ENCODE peak calls at places on chromosomes 4 and X, in ten cellular contexts. E, G, H, O, U, P, I, S, T and C are unnamed samples.

GRCh38 chrX:135974279-135974856 is 580 bp upstream of the MMGT1 start:
- DNase-seq in E (peak), G (peak), H (peak), O (peak), U (peak), P (peak), I (peak), S (peak), T (peak), C (no peak)

GRCh38 chr4:147916351-147916750 is 184.5 kb downstream of the ARHGAP10 start:
- DNase-seq in E (no peak), G (no peak), H (no peak), O (no peak), U (peak), P (no peak), I (no peak), S (no peak), T (peak), C (no peak)

GRCh38 chr4:3301450-3302163 is 8.8 kb downstream of the RGS12 start:
- DNase-seq in E (no peak), G (no peak), H (no peak), O (no peak), U (no peak), P (no peak), I (peak), S (no peak), T (no peak), C (no peak)

GRCh38 chrX:72130762-72131231 is 918 bp downstream of the RTL5 start:
- DNase-seq in E (no peak), G (no peak), H (no peak), O (no peak), U (no peak), P (no peak), I (no peak), S (no peak), T (no peak), C (no peak)

GRCh38 chr4:100422911-100423310 is 94.9 kb downstream of the EMCN start:
- DNase-seq in E (no peak), G (no peak), H (no peak), O (no peak), U (no peak), P (no peak), I (no peak), S (no peak), T (peak), C (no peak)

GRCh38 chrX:37437160-37437559 is 88.0 kb downstream of the PRRG1 start:
- DNase-seq in E (peak), G (no peak), H (no peak), O (no peak), U (no peak), P (no peak), I (no peak), S (no peak), T (no peak), C (no peak)

GRCh38 chr4:8616831-8617230 is 24.3 kb downstream of the CPZ start:
- DNase-seq in E (peak), G (no peak), H (no peak), O (no peak), U (no peak), P (no peak), I (peak), S (no peak), T (no peak), C (no peak)

GRCh38 chr4:22030321-22030720 is 81.7 kb upstream of the KCNIP4 start:
- DNase-seq in E (no peak), G (no peak), H (no peak), O (peak), U (no peak), P (no peak), I (no peak), S (no peak), T (no peak), C (no peak)

GRCh38 chrX:20623448-20623847 is 356.7 kb upstream of the RPS6KA3 start:
- DNase-seq in E (no peak), G (peak), H (no peak), O (peak), U (peak), P (no peak), I (no peak), S (no peak), T (peak), C (no peak)

GRCh38 chrX:9339603-9340569 is 125.0 kb upstream of the TBL1X start:
- DNase-seq in E (peak), G (no peak), H (no peak), O (no peak), U (no peak), P (no peak), I (no peak), S (no peak), T (no peak), C (no peak)

GRCh38 chr4:139015269-139015947 is at the start of gene NOCT:
- DNase-seq in E (peak), G (peak), H (peak), O (peak), U (peak), P (peak), I (peak), S (peak), T (peak), C (peak)

GRCh38 chrX:12967711-12968465 is 7.0 kb upstream of the TMSB4X start:
- DNase-seq in E (no peak), G (no peak), H (no peak), O (no peak), U (no peak), P (no peak), I (no peak), S (no peak), T (no peak), C (no peak)

GRCh38 chrX:14832151-14832550 is 40.7 kb downstream of the FANCB start:
- DNase-seq in E (no peak), G (peak), H (no peak), O (no peak), U (peak), P (no peak), I (no peak), S (no peak), T (peak), C (no peak)

GRCh38 chrX:9278475-9279270 is 186.2 kb upstream of the TBL1X start:
- DNase-seq in E (no peak), G (peak), H (no peak), O (no peak), U (peak), P (no peak), I (no peak), S (no peak), T (no peak), C (no peak)

GRCh38 chrX:150234126-150234525 is 129.0 kb upstream of the MAMLD1 start:
- DNase-seq in E (no peak), G (peak), H (no peak), O (no peak), U (no peak), P (no peak), I (no peak), S (no peak), T (peak), C (no peak)

GRCh38 chr4:121799208-121799823 is 1.8 kb upstream of the EXOSC9 start:
- DNase-seq in E (no peak), G (no peak), H (no peak), O (no peak), U (no peak), P (no peak), I (no peak), S (no peak), T (no peak), C (no peak)

GRCh38 chrX:554271-554670 is 76.3 kb upstream of the SHOX start:
- DNase-seq in E (no peak), G (no peak), H (no peak), O (no peak), U (no peak), P (no peak), I (no peak), S (no peak), T (no peak), C (peak)

DNA sequence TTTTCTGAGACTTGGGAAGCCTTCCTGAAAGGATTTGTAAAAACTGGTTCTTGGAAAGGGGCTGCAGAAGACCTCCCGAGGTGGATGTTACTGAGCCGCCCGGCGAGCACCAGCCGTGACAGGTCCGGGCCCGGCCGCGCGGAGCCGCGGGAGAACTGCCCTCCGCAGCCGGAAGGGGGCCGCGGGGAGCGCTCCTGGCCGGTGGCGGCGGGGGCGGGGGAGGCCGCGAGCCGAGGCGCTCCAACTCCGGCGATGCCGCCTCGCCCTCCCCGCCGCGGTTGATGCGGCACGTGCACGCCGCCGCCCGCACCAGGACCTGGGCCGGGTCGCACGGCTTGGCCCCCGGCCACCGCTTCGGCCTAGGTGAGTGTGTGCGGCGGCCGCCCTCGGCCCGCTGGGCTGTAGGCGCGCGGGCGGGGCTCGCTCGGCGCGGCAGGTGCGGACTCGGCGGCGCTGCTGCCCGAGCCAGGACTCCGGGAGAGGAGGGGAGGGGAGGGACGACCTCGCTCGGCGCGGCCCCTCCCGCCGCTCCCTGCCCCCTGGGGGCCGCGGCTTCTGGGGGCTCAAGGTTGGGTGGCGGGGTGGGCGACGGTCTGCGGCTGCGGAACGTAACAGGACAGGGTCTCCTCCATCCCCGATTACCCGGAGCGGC is 1.7 kb downstream of the SPRY1 start:
- DNase-seq in E (peak), G (peak), H (peak), O (peak), U (peak), P (peak), I (peak), S (no peak), T (peak), C (peak)
- TF ChIP-seq CTCF in E (peak), G (no peak), H (peak), O (peak), U (peak), P (peak), I (peak), S (peak), T (peak), C (peak)

GRCh38 chr4:23485793-23486192 is 404.1 kb downstream of the PPARGC1A start:
- DNase-seq in E (peak), G (no peak), H (no peak), O (no peak), U (peak), P (no peak), I (no peak), S (no peak), T (peak), C (no peak)
- TF ChIP-seq CTCF in E (no peak), G (no peak), H (no peak), O (no peak), U (no peak), P (no peak), I (no peak), S (no peak), T (no peak), C (no peak)

DNA sequence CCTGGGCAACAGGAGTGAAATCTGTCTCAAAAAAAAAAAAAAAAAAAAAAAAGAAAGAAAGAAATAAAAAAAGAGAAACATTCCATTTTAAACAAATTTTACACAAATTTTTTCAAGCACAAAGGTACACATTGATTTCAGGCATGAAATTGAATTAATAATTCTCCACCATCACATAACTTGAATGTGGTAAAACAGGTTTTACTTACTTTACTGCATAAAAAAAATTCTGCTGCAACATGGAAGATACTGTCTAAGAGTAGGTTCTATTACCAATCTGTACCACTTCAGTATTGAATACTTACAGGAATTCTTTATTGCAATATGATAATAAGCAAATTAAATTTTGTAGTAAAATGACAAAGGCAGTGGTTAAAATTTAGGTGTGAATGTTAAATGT is 271.6 kb upstream of the ARSJ start:
- DNase-seq in E (no peak), G (no peak), H (no peak), O (peak), U (no peak), P (no peak), I (no peak), S (no peak), T (no peak), C (no peak)
- TF ChIP-seq CTCF in E (no peak), G (no peak), H (no peak), O (no peak), U (no peak), P (no peak), I (no peak), S (no peak), T (no peak), C (no peak)

DNA sequence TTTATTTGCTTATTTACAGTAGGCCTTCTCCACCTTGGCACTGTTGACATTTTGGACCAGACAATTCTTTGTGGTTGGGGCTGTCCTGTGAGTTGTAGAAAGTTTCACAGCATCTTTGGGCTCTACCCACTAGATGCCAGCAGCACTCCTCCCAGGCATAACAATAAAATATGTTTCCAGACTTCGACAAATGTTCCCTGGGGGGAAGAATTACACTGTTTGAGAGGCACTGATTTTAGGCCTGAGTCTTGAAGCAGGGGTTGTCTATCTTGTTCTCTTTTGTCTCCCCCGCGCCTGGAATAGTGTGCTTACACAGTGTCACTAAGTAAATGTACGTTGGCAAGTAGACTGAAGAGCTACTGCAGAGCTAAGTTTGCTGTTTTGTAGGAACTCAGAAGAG is 254.4 kb upstream of the BOD1L1 start:
- DNase-seq in E (no peak), G (no peak), H (no peak), O (no peak), U (no peak), P (no peak), I (no peak), S (no peak), T (no peak), C (no peak)
- TF ChIP-seq CTCF in E (peak), G (peak), H (no peak), O (peak), U (peak), P (peak), I (no peak), S (peak), T (peak), C (peak)